ENCODE peak calls at places on chromosomes 3 and 15, in ten cellular contexts. One of them, this sample, is unnamed.

GRCh38 chr15:63283126-63283525 is 5.7 kb downstream of the APH1B start:
- DNase-seq in left cardiac atrium: peak
- DNase-seq in activated CD8-positive, alpha-beta memory T cell treated with anti-CD3 and anti-CD28 coated beads for 4 hours: no peak
- DNase-seq in RWPE2: no peak
- DNase-seq in cardiac fibroblast: no peak
- DNase-seq in heart left ventricle: peak
- DNase-seq in HFF-Myc: no peak
- DNase-seq in left ventricle myocardium inferior: peak
- DNase-seq in stimulated activated effector memory CD8-positive, alpha-beta T cell treated with anti-CD3 and anti-CD28 coated beads, Interleukin-12 subunit alpha, Interleukin-12 subunit beta, amount 100 ng/mL, for 72 hours: no peak
- DNase-seq in iPS-NIHi11: no peak
- DNase-seq in this sample: no peak

GRCh38 chr3:97895216-97895615 is 73.4 kb downstream of the CRYBG3 start:
- DNase-seq in left cardiac atrium: no peak
- DNase-seq in activated CD8-positive, alpha-beta memory T cell treated with anti-CD3 and anti-CD28 coated beads for 4 hours: no peak
- DNase-seq in RWPE2: no peak
- DNase-seq in cardiac fibroblast: no peak
- DNase-seq in heart left ventricle: no peak
- DNase-seq in HFF-Myc: no peak
- DNase-seq in left ventricle myocardium inferior: no peak
- DNase-seq in stimulated activated effector memory CD8-positive, alpha-beta T cell treated with anti-CD3 and anti-CD28 coated beads, Interleukin-12 subunit alpha, Interleukin-12 subunit beta, amount 100 ng/mL, for 72 hours: no peak
- DNase-seq in iPS-NIHi11: no peak
- DNase-seq in this sample: no peak

GRCh38 chr3:11672396-11672795 is 28.7 kb upstream of the VGLL4 start:
- DNase-seq in left cardiac atrium: no peak
- DNase-seq in activated CD8-positive, alpha-beta memory T cell treated with anti-CD3 and anti-CD28 coated beads for 4 hours: no peak
- DNase-seq in RWPE2: no peak
- DNase-seq in cardiac fibroblast: no peak
- DNase-seq in heart left ventricle: no peak
- DNase-seq in HFF-Myc: no peak
- DNase-seq in left ventricle myocardium inferior: no peak
- DNase-seq in stimulated activated effector memory CD8-positive, alpha-beta T cell treated with anti-CD3 and anti-CD28 coated beads, Interleukin-12 subunit alpha, Interleukin-12 subunit beta, amount 100 ng/mL, for 72 hours: no peak
- DNase-seq in iPS-NIHi11: no peak
- DNase-seq in this sample: no peak

GRCh38 chr15:78315686-78316085 is 16.3 kb upstream of the SKIC8 start:
- DNase-seq in left cardiac atrium: no peak
- DNase-seq in activated CD8-positive, alpha-beta memory T cell treated with anti-CD3 and anti-CD28 coated beads for 4 hours: no peak
- DNase-seq in RWPE2: no peak
- DNase-seq in cardiac fibroblast: peak
- DNase-seq in heart left ventricle: no peak
- DNase-seq in HFF-Myc: no peak
- DNase-seq in left ventricle myocardium inferior: no peak
- DNase-seq in stimulated activated effector memory CD8-positive, alpha-beta T cell treated with anti-CD3 and anti-CD28 coated beads, Interleukin-12 subunit alpha, Interleukin-12 subunit beta, amount 100 ng/mL, for 72 hours: no peak
- DNase-seq in iPS-NIHi11: peak
- DNase-seq in this sample: no peak

GRCh38 chr3:69821133-69821532 is 81.9 kb downstream of the MITF start:
- DNase-seq in left cardiac atrium: no peak
- DNase-seq in activated CD8-positive, alpha-beta memory T cell treated with anti-CD3 and anti-CD28 coated beads for 4 hours: no peak
- DNase-seq in RWPE2: no peak
- DNase-seq in cardiac fibroblast: no peak
- DNase-seq in heart left ventricle: no peak
- DNase-seq in HFF-Myc: no peak
- DNase-seq in left ventricle myocardium inferior: no peak
- DNase-seq in stimulated activated effector memory CD8-positive, alpha-beta T cell treated with anti-CD3 and anti-CD28 coated beads, Interleukin-12 subunit alpha, Interleukin-12 subunit beta, amount 100 ng/mL, for 72 hours: no peak
- DNase-seq in iPS-NIHi11: no peak
- DNase-seq in this sample: no peak

GRCh38 chr3:14646589-14647413 is 4.8 kb upstream of the CCDC174 start:
- DNase-seq in left cardiac atrium: no peak
- DNase-seq in activated CD8-positive, alpha-beta memory T cell treated with anti-CD3 and anti-CD28 coated beads for 4 hours: no peak
- DNase-seq in RWPE2: no peak
- DNase-seq in cardiac fibroblast: no peak
- DNase-seq in heart left ventricle: no peak
- DNase-seq in HFF-Myc: no peak
- DNase-seq in left ventricle myocardium inferior: no peak
- DNase-seq in stimulated activated effector memory CD8-positive, alpha-beta T cell treated with anti-CD3 and anti-CD28 coated beads, Interleukin-12 subunit alpha, Interleukin-12 subunit beta, amount 100 ng/mL, for 72 hours: no peak
- DNase-seq in iPS-NIHi11: peak
- DNase-seq in this sample: no peak

GRCh38 chr3:133426721-133427120 is 26.9 kb downstream of the BFSP2 start:
- DNase-seq in left cardiac atrium: no peak
- DNase-seq in activated CD8-positive, alpha-beta memory T cell treated with anti-CD3 and anti-CD28 coated beads for 4 hours: no peak
- DNase-seq in RWPE2: no peak
- DNase-seq in cardiac fibroblast: peak
- DNase-seq in heart left ventricle: no peak
- DNase-seq in HFF-Myc: no peak
- DNase-seq in left ventricle myocardium inferior: no peak
- DNase-seq in stimulated activated effector memory CD8-positive, alpha-beta T cell treated with anti-CD3 and anti-CD28 coated beads, Interleukin-12 subunit alpha, Interleukin-12 subunit beta, amount 100 ng/mL, for 72 hours: no peak
- DNase-seq in iPS-NIHi11: no peak
- DNase-seq in this sample: no peak

GRCh38 chr3:190038050-190038631 is 82.6 kb downstream of the P3H2 start:
- DNase-seq in left cardiac atrium: peak
- DNase-seq in activated CD8-positive, alpha-beta memory T cell treated with anti-CD3 and anti-CD28 coated beads for 4 hours: no peak
- DNase-seq in RWPE2: peak
- DNase-seq in cardiac fibroblast: peak
- DNase-seq in heart left ventricle: peak
- DNase-seq in HFF-Myc: no peak
- DNase-seq in left ventricle myocardium inferior: peak
- DNase-seq in stimulated activated effector memory CD8-positive, alpha-beta T cell treated with anti-CD3 and anti-CD28 coated beads, Interleukin-12 subunit alpha, Interleukin-12 subunit beta, amount 100 ng/mL, for 72 hours: no peak
- DNase-seq in iPS-NIHi11: peak
- DNase-seq in this sample: no peak

GRCh38 chr15:78303729-78304486 is 4.5 kb upstream of the SKIC8 start:
- DNase-seq in left cardiac atrium: no peak
- DNase-seq in activated CD8-positive, alpha-beta memory T cell treated with anti-CD3 and anti-CD28 coated beads for 4 hours: no peak
- DNase-seq in RWPE2: peak
- DNase-seq in cardiac fibroblast: no peak
- DNase-seq in heart left ventricle: no peak
- DNase-seq in HFF-Myc: no peak
- DNase-seq in left ventricle myocardium inferior: no peak
- DNase-seq in stimulated activated effector memory CD8-positive, alpha-beta T cell treated with anti-CD3 and anti-CD28 coated beads, Interleukin-12 subunit alpha, Interleukin-12 subunit beta, amount 100 ng/mL, for 72 hours: no peak
- DNase-seq in iPS-NIHi11: no peak
- DNase-seq in this sample: no peak

GRCh38 chr3:127587876-127588275 is 2.7 kb downstream of the TPRA1 start:
- DNase-seq in left cardiac atrium: no peak
- DNase-seq in activated CD8-positive, alpha-beta memory T cell treated with anti-CD3 and anti-CD28 coated beads for 4 hours: no peak
- DNase-seq in RWPE2: no peak
- DNase-seq in cardiac fibroblast: no peak
- DNase-seq in heart left ventricle: no peak
- DNase-seq in HFF-Myc: no peak
- DNase-seq in left ventricle myocardium inferior: no peak
- DNase-seq in stimulated activated effector memory CD8-positive, alpha-beta T cell treated with anti-CD3 and anti-CD28 coated beads, Interleukin-12 subunit alpha, Interleukin-12 subunit beta, amount 100 ng/mL, for 72 hours: no peak
- DNase-seq in iPS-NIHi11: no peak
- DNase-seq in this sample: no peak

GRCh38 chr3:31565288-31565687 is 32.6 kb downstream of the STT3B start:
- DNase-seq in left cardiac atrium: no peak
- DNase-seq in activated CD8-positive, alpha-beta memory T cell treated with anti-CD3 and anti-CD28 coated beads for 4 hours: no peak
- DNase-seq in RWPE2: no peak
- DNase-seq in cardiac fibroblast: peak
- DNase-seq in heart left ventricle: no peak
- DNase-seq in HFF-Myc: no peak
- DNase-seq in left ventricle myocardium inferior: no peak
- DNase-seq in stimulated activated effector memory CD8-positive, alpha-beta T cell treated with anti-CD3 and anti-CD28 coated beads, Interleukin-12 subunit alpha, Interleukin-12 subunit beta, amount 100 ng/mL, for 72 hours: no peak
- DNase-seq in iPS-NIHi11: no peak
- DNase-seq in this sample: no peak

GRCh38 chr15:85692873-85693272 is 101.9 kb downstream of the KLHL25 start:
- DNase-seq in left cardiac atrium: no peak
- DNase-seq in activated CD8-positive, alpha-beta memory T cell treated with anti-CD3 and anti-CD28 coated beads for 4 hours: no peak
- DNase-seq in RWPE2: no peak
- DNase-seq in cardiac fibroblast: no peak
- DNase-seq in heart left ventricle: no peak
- DNase-seq in HFF-Myc: no peak
- DNase-seq in left ventricle myocardium inferior: no peak
- DNase-seq in stimulated activated effector memory CD8-positive, alpha-beta T cell treated with anti-CD3 and anti-CD28 coated beads, Interleukin-12 subunit alpha, Interleukin-12 subunit beta, amount 100 ng/mL, for 72 hours: peak
- DNase-seq in iPS-NIHi11: no peak
- DNase-seq in this sample: no peak

GRCh38 chr15:45276851-45277250 is 24.8 kb downstream of the SLC28A2 start:
- DNase-seq in left cardiac atrium: no peak
- DNase-seq in activated CD8-positive, alpha-beta memory T cell treated with anti-CD3 and anti-CD28 coated beads for 4 hours: no peak
- DNase-seq in RWPE2: no peak
- DNase-seq in cardiac fibroblast: peak
- DNase-seq in heart left ventricle: no peak
- DNase-seq in HFF-Myc: no peak
- DNase-seq in left ventricle myocardium inferior: no peak
- DNase-seq in stimulated activated effector memory CD8-positive, alpha-beta T cell treated with anti-CD3 and anti-CD28 coated beads, Interleukin-12 subunit alpha, Interleukin-12 subunit beta, amount 100 ng/mL, for 72 hours: no peak
- DNase-seq in iPS-NIHi11: peak
- DNase-seq in this sample: no peak

GRCh38 chr3:184559336-184559735 is 2.2 kb upstream of the EPHB3 start:
- DNase-seq in left cardiac atrium: no peak
- DNase-seq in activated CD8-positive, alpha-beta memory T cell treated with anti-CD3 and anti-CD28 coated beads for 4 hours: no peak
- DNase-seq in RWPE2: no peak
- DNase-seq in cardiac fibroblast: no peak
- DNase-seq in heart left ventricle: peak
- DNase-seq in HFF-Myc: no peak
- DNase-seq in left ventricle myocardium inferior: no peak
- DNase-seq in stimulated activated effector memory CD8-positive, alpha-beta T cell treated with anti-CD3 and anti-CD28 coated beads, Interleukin-12 subunit alpha, Interleukin-12 subunit beta, amount 100 ng/mL, for 72 hours: no peak
- DNase-seq in iPS-NIHi11: no peak
- DNase-seq in this sample: no peak

GRCh38 chr3:11272913-11273574 is 847 bp downstream of the ATG7 start:
- DNase-seq in left cardiac atrium: no peak
- DNase-seq in activated CD8-positive, alpha-beta memory T cell treated with anti-CD3 and anti-CD28 coated beads for 4 hours: no peak
- DNase-seq in RWPE2: no peak
- DNase-seq in cardiac fibroblast: no peak
- DNase-seq in heart left ventricle: no peak
- DNase-seq in HFF-Myc: no peak
- DNase-seq in left ventricle myocardium inferior: no peak
- DNase-seq in stimulated activated effector memory CD8-positive, alpha-beta T cell treated with anti-CD3 and anti-CD28 coated beads, Interleukin-12 subunit alpha, Interleukin-12 subunit beta, amount 100 ng/mL, for 72 hours: no peak
- DNase-seq in iPS-NIHi11: no peak
- DNase-seq in this sample: no peak

GRCh38 chr3:41167722-41168497 is 31.4 kb upstream of the CTNNB1 start:
- DNase-seq in left cardiac atrium: no peak
- DNase-seq in activated CD8-positive, alpha-beta memory T cell treated with anti-CD3 and anti-CD28 coated beads for 4 hours: no peak
- DNase-seq in RWPE2: no peak
- DNase-seq in cardiac fibroblast: no peak
- DNase-seq in heart left ventricle: no peak
- DNase-seq in HFF-Myc: no peak
- DNase-seq in left ventricle myocardium inferior: no peak
- DNase-seq in stimulated activated effector memory CD8-positive, alpha-beta T cell treated with anti-CD3 and anti-CD28 coated beads, Interleukin-12 subunit alpha, Interleukin-12 subunit beta, amount 100 ng/mL, for 72 hours: no peak
- DNase-seq in iPS-NIHi11: no peak
- DNase-seq in this sample: no peak

GRCh38 chr3:129738189-129738588 is 131.7 kb upstream of the PLXND1 start:
- DNase-seq in left cardiac atrium: no peak
- DNase-seq in activated CD8-positive, alpha-beta memory T cell treated with anti-CD3 and anti-CD28 coated beads for 4 hours: no peak
- DNase-seq in RWPE2: no peak
- DNase-seq in cardiac fibroblast: no peak
- DNase-seq in heart left ventricle: no peak
- DNase-seq in HFF-Myc: no peak
- DNase-seq in left ventricle myocardium inferior: no peak
- DNase-seq in stimulated activated effector memory CD8-positive, alpha-beta T cell treated with anti-CD3 and anti-CD28 coated beads, Interleukin-12 subunit alpha, Interleukin-12 subunit beta, amount 100 ng/mL, for 72 hours: no peak
- DNase-seq in iPS-NIHi11: no peak
- DNase-seq in this sample: no peak

GRCh38 chr15:39140060-39140604 is 440.7 kb upstream of the THBS1 start:
- DNase-seq in left cardiac atrium: no peak
- DNase-seq in activated CD8-positive, alpha-beta memory T cell treated with anti-CD3 and anti-CD28 coated beads for 4 hours: no peak
- DNase-seq in RWPE2: no peak
- DNase-seq in cardiac fibroblast: peak
- DNase-seq in heart left ventricle: no peak
- DNase-seq in HFF-Myc: peak
- DNase-seq in left ventricle myocardium inferior: no peak
- DNase-seq in stimulated activated effector memory CD8-positive, alpha-beta T cell treated with anti-CD3 and anti-CD28 coated beads, Interleukin-12 subunit alpha, Interleukin-12 subunit beta, amount 100 ng/mL, for 72 hours: no peak
- DNase-seq in iPS-NIHi11: no peak
- DNase-seq in this sample: peak

GRCh38 chr15:71447328-71448250 is 332.3 kb downstream of the THSD4 start:
- DNase-seq in left cardiac atrium: no peak
- DNase-seq in activated CD8-positive, alpha-beta memory T cell treated with anti-CD3 and anti-CD28 coated beads for 4 hours: no peak
- DNase-seq in RWPE2: peak
- DNase-seq in cardiac fibroblast: peak
- DNase-seq in heart left ventricle: no peak
- DNase-seq in HFF-Myc: no peak
- DNase-seq in left ventricle myocardium inferior: no peak
- DNase-seq in stimulated activated effector memory CD8-positive, alpha-beta T cell treated with anti-CD3 and anti-CD28 coated beads, Interleukin-12 subunit alpha, Interleukin-12 subunit beta, amount 100 ng/mL, for 72 hours: no peak
- DNase-seq in iPS-NIHi11: no peak
- DNase-seq in this sample: no peak

GRCh38 chr15:89165677-89166076 is 55.7 kb downstream of the RLBP1 start:
- DNase-seq in left cardiac atrium: no peak
- DNase-seq in activated CD8-positive, alpha-beta memory T cell treated with anti-CD3 and anti-CD28 coated beads for 4 hours: no peak
- DNase-seq in RWPE2: no peak
- DNase-seq in cardiac fibroblast: peak
- DNase-seq in heart left ventricle: no peak
- DNase-seq in HFF-Myc: no peak
- DNase-seq in left ventricle myocardium inferior: no peak
- DNase-seq in stimulated activated effector memory CD8-positive, alpha-beta T cell treated with anti-CD3 and anti-CD28 coated beads, Interleukin-12 subunit alpha, Interleukin-12 subunit beta, amount 100 ng/mL, for 72 hours: no peak
- DNase-seq in iPS-NIHi11: no peak
- DNase-seq in this sample: no peak

GRCh38 chr3:141644931-141645330 is 93.2 kb upstream of the RNF7 start:
- DNase-seq in left cardiac atrium: peak
- DNase-seq in activated CD8-positive, alpha-beta memory T cell treated with anti-CD3 and anti-CD28 coated beads for 4 hours: peak
- DNase-seq in RWPE2: no peak
- DNase-seq in cardiac fibroblast: peak
- DNase-seq in heart left ventricle: peak
- DNase-seq in HFF-Myc: no peak
- DNase-seq in left ventricle myocardium inferior: peak
- DNase-seq in stimulated activated effector memory CD8-positive, alpha-beta T cell treated with anti-CD3 and anti-CD28 coated beads, Interleukin-12 subunit alpha, Interleukin-12 subunit beta, amount 100 ng/mL, for 72 hours: peak
- DNase-seq in iPS-NIHi11: peak
- DNase-seq in this sample: peak

GRCh38 chr15:80953953-80954778 is 35.5 kb downstream of the MESD start:
- DNase-seq in left cardiac atrium: no peak
- DNase-seq in activated CD8-positive, alpha-beta memory T cell treated with anti-CD3 and anti-CD28 coated beads for 4 hours: no peak
- DNase-seq in RWPE2: peak
- DNase-seq in cardiac fibroblast: peak
- DNase-seq in heart left ventricle: no peak
- DNase-seq in HFF-Myc: no peak
- DNase-seq in left ventricle myocardium inferior: no peak
- DNase-seq in stimulated activated effector memory CD8-positive, alpha-beta T cell treated with anti-CD3 and anti-CD28 coated beads, Interleukin-12 subunit alpha, Interleukin-12 subunit beta, amount 100 ng/mL, for 72 hours: no peak
- DNase-seq in iPS-NIHi11: peak
- DNase-seq in this sample: no peak

GRCh38 chr3:135138776-135139175 is 343.7 kb downstream of the EPHB1 start:
- DNase-seq in left cardiac atrium: no peak
- DNase-seq in activated CD8-positive, alpha-beta memory T cell treated with anti-CD3 and anti-CD28 coated beads for 4 hours: no peak
- DNase-seq in RWPE2: no peak
- DNase-seq in cardiac fibroblast: no peak
- DNase-seq in heart left ventricle: no peak
- DNase-seq in HFF-Myc: no peak
- DNase-seq in left ventricle myocardium inferior: no peak
- DNase-seq in stimulated activated effector memory CD8-positive, alpha-beta T cell treated with anti-CD3 and anti-CD28 coated beads, Interleukin-12 subunit alpha, Interleukin-12 subunit beta, amount 100 ng/mL, for 72 hours: no peak
- DNase-seq in iPS-NIHi11: no peak
- DNase-seq in this sample: no peak

GRCh38 chr15:68570974-68571373 is 7.8 kb upstream of the CORO2B start:
- DNase-seq in left cardiac atrium: no peak
- DNase-seq in activated CD8-positive, alpha-beta memory T cell treated with anti-CD3 and anti-CD28 coated beads for 4 hours: no peak
- DNase-seq in RWPE2: no peak
- DNase-seq in cardiac fibroblast: no peak
- DNase-seq in heart left ventricle: no peak
- DNase-seq in HFF-Myc: no peak
- DNase-seq in left ventricle myocardium inferior: no peak
- DNase-seq in stimulated activated effector memory CD8-positive, alpha-beta T cell treated with anti-CD3 and anti-CD28 coated beads, Interleukin-12 subunit alpha, Interleukin-12 subunit beta, amount 100 ng/mL, for 72 hours: no peak
- DNase-seq in iPS-NIHi11: no peak
- DNase-seq in this sample: no peak

GRCh38 chr3:39849992-39850706 is 40.7 kb downstream of the MYRIP start:
- DNase-seq in left cardiac atrium: no peak
- DNase-seq in activated CD8-positive, alpha-beta memory T cell treated with anti-CD3 and anti-CD28 coated beads for 4 hours: no peak
- DNase-seq in RWPE2: no peak
- DNase-seq in cardiac fibroblast: no peak
- DNase-seq in heart left ventricle: no peak
- DNase-seq in HFF-Myc: no peak
- DNase-seq in left ventricle myocardium inferior: no peak
- DNase-seq in stimulated activated effector memory CD8-positive, alpha-beta T cell treated with anti-CD3 and anti-CD28 coated beads, Interleukin-12 subunit alpha, Interleukin-12 subunit beta, amount 100 ng/mL, for 72 hours: no peak
- DNase-seq in iPS-NIHi11: no peak
- DNase-seq in this sample: no peak

GRCh38 chr15:38809621-38810020 is 245.0 kb upstream of the RASGRP1 start:
- DNase-seq in left cardiac atrium: no peak
- DNase-seq in activated CD8-positive, alpha-beta memory T cell treated with anti-CD3 and anti-CD28 coated beads for 4 hours: no peak
- DNase-seq in RWPE2: no peak
- DNase-seq in cardiac fibroblast: peak
- DNase-seq in heart left ventricle: no peak
- DNase-seq in HFF-Myc: no peak
- DNase-seq in left ventricle myocardium inferior: no peak
- DNase-seq in stimulated activated effector memory CD8-positive, alpha-beta T cell treated with anti-CD3 and anti-CD28 coated beads, Interleukin-12 subunit alpha, Interleukin-12 subunit beta, amount 100 ng/mL, for 72 hours: no peak
- DNase-seq in iPS-NIHi11: no peak
- DNase-seq in this sample: no peak

GRCh38 chr3:55718475-55718874 is 231.4 kb upstream of the WNT5A start:
- DNase-seq in left cardiac atrium: no peak
- DNase-seq in activated CD8-positive, alpha-beta memory T cell treated with anti-CD3 and anti-CD28 coated beads for 4 hours: no peak
- DNase-seq in RWPE2: no peak
- DNase-seq in cardiac fibroblast: peak
- DNase-seq in heart left ventricle: no peak
- DNase-seq in HFF-Myc: no peak
- DNase-seq in left ventricle myocardium inferior: no peak
- DNase-seq in stimulated activated effector memory CD8-positive, alpha-beta T cell treated with anti-CD3 and anti-CD28 coated beads, Interleukin-12 subunit alpha, Interleukin-12 subunit beta, amount 100 ng/mL, for 72 hours: no peak
- DNase-seq in iPS-NIHi11: no peak
- DNase-seq in this sample: no peak

GRCh38 chr15:84648539-84648938 is 5.5 kb downstream of the WDR73 start:
- DNase-seq in left cardiac atrium: peak
- DNase-seq in activated CD8-positive, alpha-beta memory T cell treated with anti-CD3 and anti-CD28 coated beads for 4 hours: no peak
- DNase-seq in RWPE2: no peak
- DNase-seq in cardiac fibroblast: peak
- DNase-seq in heart left ventricle: peak
- DNase-seq in HFF-Myc: no peak
- DNase-seq in left ventricle myocardium inferior: peak
- DNase-seq in stimulated activated effector memory CD8-positive, alpha-beta T cell treated with anti-CD3 and anti-CD28 coated beads, Interleukin-12 subunit alpha, Interleukin-12 subunit beta, amount 100 ng/mL, for 72 hours: no peak
- DNase-seq in iPS-NIHi11: no peak
- DNase-seq in this sample: no peak